ENCODE peak calls at places on chromosomes 13 and 19, in five cellular contexts. One of them, this sample, is unnamed.

GRCh38 chr19:47036233-47036651 is 12.2 kb downstream of the TMEM160 start:
- DNase-seq in hepatocyte: peak
- DNase-seq in activated effector memory CD4-positive, alpha-beta T cell treated with Interleukin-2 at 50 U/mL for 16 hours: peak
- DNase-seq in AG10803: peak
- DNase-seq in skeletal muscle cell: no peak
- DNase-seq in this sample: no peak

GRCh38 chr13:20128459-20128927 is 32.4 kb downstream of the GJA3 start:
- DNase-seq in hepatocyte: peak
- DNase-seq in activated effector memory CD4-positive, alpha-beta T cell treated with Interleukin-2 at 50 U/mL for 16 hours: no peak
- DNase-seq in AG10803: no peak
- DNase-seq in skeletal muscle cell: no peak
- DNase-seq in this sample: no peak

GRCh38 chr19:14031719-14032480 is at the start of gene IL27RA:
- DNase-seq in hepatocyte: peak
- DNase-seq in activated effector memory CD4-positive, alpha-beta T cell treated with Interleukin-2 at 50 U/mL for 16 hours: peak
- DNase-seq in AG10803: peak
- DNase-seq in skeletal muscle cell: no peak
- DNase-seq in this sample: peak

GRCh38 chr13:32264407-32264806 is 50.8 kb downstream of the ZAR1L start:
- DNase-seq in hepatocyte: no peak
- DNase-seq in activated effector memory CD4-positive, alpha-beta T cell treated with Interleukin-2 at 50 U/mL for 16 hours: no peak
- DNase-seq in AG10803: no peak
- DNase-seq in skeletal muscle cell: no peak
- DNase-seq in this sample: peak

GRCh38 chr19:10817291-10818038 is 18.5 kb downstream of the TMED1 start:
- DNase-seq in hepatocyte: peak
- DNase-seq in activated effector memory CD4-positive, alpha-beta T cell treated with Interleukin-2 at 50 U/mL for 16 hours: no peak
- DNase-seq in AG10803: peak
- DNase-seq in skeletal muscle cell: peak
- DNase-seq in this sample: peak

GRCh38 chr13:79459906-79460305 is 21.0 kb upstream of the NDFIP2 start:
- DNase-seq in hepatocyte: no peak
- DNase-seq in activated effector memory CD4-positive, alpha-beta T cell treated with Interleukin-2 at 50 U/mL for 16 hours: no peak
- DNase-seq in AG10803: no peak
- DNase-seq in skeletal muscle cell: no peak
- DNase-seq in this sample: no peak

GRCh38 chr13:49084961-49085360 is 109.2 kb downstream of the FNDC3A start:
- DNase-seq in hepatocyte: no peak
- DNase-seq in activated effector memory CD4-positive, alpha-beta T cell treated with Interleukin-2 at 50 U/mL for 16 hours: no peak
- DNase-seq in AG10803: no peak
- DNase-seq in skeletal muscle cell: no peak
- DNase-seq in this sample: no peak

GRCh38 chr13:107964356-107964755 is 251.0 kb downstream of the LIG4 start:
- DNase-seq in hepatocyte: no peak
- DNase-seq in activated effector memory CD4-positive, alpha-beta T cell treated with Interleukin-2 at 50 U/mL for 16 hours: no peak
- DNase-seq in AG10803: no peak
- DNase-seq in skeletal muscle cell: no peak
- DNase-seq in this sample: no peak

GRCh38 chr13:69306766-69307165 is 800.9 kb upstream of the ATXN8OS start:
- DNase-seq in hepatocyte: no peak
- DNase-seq in activated effector memory CD4-positive, alpha-beta T cell treated with Interleukin-2 at 50 U/mL for 16 hours: no peak
- DNase-seq in AG10803: no peak
- DNase-seq in skeletal muscle cell: no peak
- DNase-seq in this sample: no peak

GRCh38 chr19:35248310-35249145 is at the start of gene LSR:
- DNase-seq in hepatocyte: peak
- DNase-seq in activated effector memory CD4-positive, alpha-beta T cell treated with Interleukin-2 at 50 U/mL for 16 hours: peak
- DNase-seq in AG10803: no peak
- DNase-seq in skeletal muscle cell: no peak
- DNase-seq in this sample: no peak

GRCh38 chr13:60583196-60583908 is 186.3 kb downstream of the TDRD3 start:
- DNase-seq in hepatocyte: no peak
- DNase-seq in activated effector memory CD4-positive, alpha-beta T cell treated with Interleukin-2 at 50 U/mL for 16 hours: no peak
- DNase-seq in AG10803: peak
- DNase-seq in skeletal muscle cell: no peak
- DNase-seq in this sample: peak

GRCh38 chr13:113591750-113592149 is 7.2 kb downstream of the TFDP1 start:
- DNase-seq in hepatocyte: no peak
- DNase-seq in activated effector memory CD4-positive, alpha-beta T cell treated with Interleukin-2 at 50 U/mL for 16 hours: no peak
- DNase-seq in AG10803: no peak
- DNase-seq in skeletal muscle cell: no peak
- DNase-seq in this sample: no peak

This sample was measured in cardiac fibroblast.